ENCODE peak calls at places on chromosomes 6 and 20, in five cellular contexts. One of them, this sample, is unnamed.

GRCh38 chr6:38610050-38610619 is 29.6 kb downstream of the BTBD9 start:
- DNase-seq in trophoblast cell: no peak
- DNase-seq in H1: no peak
- DNase-seq in H9: no peak
- DNase-seq in IMR-90: no peak
- DNase-seq in this sample: no peak

GRCh38 chr20:2806351-2806701 is 5.9 kb upstream of the CPXM1 start:
- DNase-seq in trophoblast cell: no peak
- DNase-seq in H1: no peak
- DNase-seq in H9: no peak
- DNase-seq in IMR-90: no peak
- DNase-seq in this sample: no peak

GRCh38 chr20:36461600-36462439 is 79.5 kb upstream of the MYL9 start:
- DNase-seq in trophoblast cell: peak
- DNase-seq in H1: no peak
- DNase-seq in H9: peak
- DNase-seq in IMR-90: peak
- DNase-seq in this sample: peak

GRCh38 chr20:25165128-25165527 is 30.4 kb upstream of the ENTPD6 start:
- DNase-seq in trophoblast cell: no peak
- DNase-seq in H1: no peak
- DNase-seq in H9: no peak
- DNase-seq in IMR-90: no peak
- DNase-seq in this sample: no peak

GRCh38 chr6:83853968-83854501 is 875 bp downstream of the RIPPLY2 start:
- DNase-seq in trophoblast cell: no peak
- DNase-seq in H1: no peak
- DNase-seq in H9: peak
- DNase-seq in IMR-90: no peak
- DNase-seq in this sample: no peak

GRCh38 chr6:14180609-14181008 is 63.0 kb downstream of the CD83 start:
- DNase-seq in trophoblast cell: no peak
- DNase-seq in H1: no peak
- DNase-seq in H9: no peak
- DNase-seq in IMR-90: no peak
- DNase-seq in this sample: no peak

GRCh38 chr6:41051873-41052272 is 1.1 kb upstream of the APOBEC2 start:
- DNase-seq in trophoblast cell: no peak
- DNase-seq in H1: no peak
- DNase-seq in H9: no peak
- DNase-seq in IMR-90: no peak
- DNase-seq in this sample: no peak

GRCh38 chr6:37173573-37174195 is 3.7 kb downstream of the PIM1 start:
- DNase-seq in trophoblast cell: no peak
- DNase-seq in H1: no peak
- DNase-seq in H9: no peak
- DNase-seq in IMR-90: no peak
- DNase-seq in this sample: no peak

GRCh38 chr6:51028271-51028670 is 209.6 kb downstream of the TFAP2B start:
- DNase-seq in trophoblast cell: peak
- DNase-seq in H1: no peak
- DNase-seq in H9: no peak
- DNase-seq in IMR-90: no peak
- DNase-seq in this sample: no peak

GRCh38 chr6:113763883-113764282 is 93.3 kb upstream of the MARCKS start:
- DNase-seq in trophoblast cell: peak
- DNase-seq in H1: no peak
- DNase-seq in H9: no peak
- DNase-seq in IMR-90: peak
- DNase-seq in this sample: no peak

GRCh38 chr6:44921787-44922186 is 406.3 kb upstream of the RUNX2 start:
- DNase-seq in trophoblast cell: no peak
- DNase-seq in H1: no peak
- DNase-seq in H9: no peak
- DNase-seq in IMR-90: no peak
- DNase-seq in this sample: no peak

GRCh38 chr6:123393333-123393732 is 243.4 kb downstream of the TRDN start:
- DNase-seq in trophoblast cell: peak
- DNase-seq in H1: no peak
- DNase-seq in H9: no peak
- DNase-seq in IMR-90: no peak
- DNase-seq in this sample: no peak

GRCh38 chr6:133890941-133891813 is 2.3 kb downstream of the TCF21 start:
- DNase-seq in trophoblast cell: no peak
- DNase-seq in H1: no peak
- DNase-seq in H9: peak
- DNase-seq in IMR-90: peak
- DNase-seq in this sample: peak

GRCh38 chr6:36546664-36546957 is 668 bp downstream of the STK38 start:
- DNase-seq in trophoblast cell: peak
- DNase-seq in H1: no peak
- DNase-seq in H9: no peak
- DNase-seq in IMR-90: no peak
- DNase-seq in this sample: peak

GRCh38 chr20:21323640-21324039 is 20.5 kb downstream of the XRN2 start:
- DNase-seq in trophoblast cell: peak
- DNase-seq in H1: no peak
- DNase-seq in H9: no peak
- DNase-seq in IMR-90: peak
- DNase-seq in this sample: no peak

GRCh38 chr6:2738373-2738979 is 12.2 kb downstream of the MYLK4 start:
- DNase-seq in trophoblast cell: peak
- DNase-seq in H1: no peak
- DNase-seq in H9: peak
- DNase-seq in IMR-90: peak
- DNase-seq in this sample: peak

GRCh38 chr6:134111062-134111677 is 58.7 kb upstream of the SLC2A12 start:
- DNase-seq in trophoblast cell: peak
- DNase-seq in H1: no peak
- DNase-seq in H9: peak
- DNase-seq in IMR-90: peak
- DNase-seq in this sample: peak

GRCh38 chr6:116078522-116078921 is 17.8 kb upstream of the FRK start:
- DNase-seq in trophoblast cell: no peak
- DNase-seq in H1: no peak
- DNase-seq in H9: no peak
- DNase-seq in IMR-90: no peak
- DNase-seq in this sample: no peak

GRCh38 chr6:131038612-131039344 is 24.3 kb downstream of the EPB41L2 start:
- DNase-seq in trophoblast cell: no peak
- DNase-seq in H1: no peak
- DNase-seq in H9: no peak
- DNase-seq in IMR-90: peak
- DNase-seq in this sample: no peak

GRCh38 chr6:63197741-63198140 is 13.5 kb upstream of the FKBP1C start:
- DNase-seq in trophoblast cell: no peak
- DNase-seq in H1: no peak
- DNase-seq in H9: no peak
- DNase-seq in IMR-90: no peak
- DNase-seq in this sample: no peak

DNA sequence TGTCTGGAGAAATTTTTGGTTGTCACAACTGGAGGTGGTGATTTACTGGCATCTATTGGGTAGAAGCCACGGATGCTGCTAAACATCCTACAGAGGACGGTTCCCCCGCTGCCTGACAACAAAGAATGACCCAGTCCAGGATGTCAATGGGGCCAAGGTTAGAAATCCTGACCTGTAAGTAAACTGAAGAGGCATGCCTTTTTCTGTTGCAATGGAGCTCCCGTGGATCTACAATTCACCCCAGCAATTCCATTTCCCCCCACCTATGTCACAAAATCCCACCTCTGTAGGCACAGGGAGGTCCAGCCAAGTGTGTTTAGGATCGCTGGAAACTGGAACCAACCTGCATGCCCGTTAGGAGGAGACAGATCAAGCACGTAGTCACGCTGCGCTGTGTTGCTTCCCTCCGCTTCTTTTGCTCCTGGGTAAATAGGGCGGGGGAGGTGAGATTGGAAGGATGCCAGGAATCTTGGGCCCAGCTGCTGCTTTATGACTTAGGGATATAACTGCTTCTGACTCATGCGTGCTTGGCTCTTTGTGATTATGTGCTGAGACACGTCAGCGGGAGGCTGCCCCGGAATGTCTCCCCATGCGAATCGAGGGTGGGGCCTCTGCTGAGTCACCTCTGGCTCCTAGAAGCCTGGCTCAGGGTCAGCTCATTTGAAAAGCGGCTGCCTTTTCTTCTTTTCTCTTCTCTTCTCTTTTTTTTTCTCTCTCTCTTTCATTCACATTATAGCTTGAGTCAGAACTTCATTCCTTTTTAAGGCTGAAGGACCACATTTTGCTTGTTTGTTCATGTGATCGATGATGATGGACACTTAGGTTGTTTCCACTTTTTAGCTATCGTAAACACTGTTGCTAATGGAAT is 12.4 kb upstream of the PEDS1 start:
- DNase-seq in trophoblast cell: peak
- DNase-seq in H1: peak
- DNase-seq in H9: peak
- DNase-seq in IMR-90: peak
- DNase-seq in this sample: peak
- H4K8ac ChIP-seq in trophoblast cell: peak
- H4K8ac ChIP-seq in H1: no peak
- H4K8ac ChIP-seq in H9: no peak
- H4K8ac ChIP-seq in IMR-90: peak
- H4K8ac ChIP-seq in this sample: no peak

DNA sequence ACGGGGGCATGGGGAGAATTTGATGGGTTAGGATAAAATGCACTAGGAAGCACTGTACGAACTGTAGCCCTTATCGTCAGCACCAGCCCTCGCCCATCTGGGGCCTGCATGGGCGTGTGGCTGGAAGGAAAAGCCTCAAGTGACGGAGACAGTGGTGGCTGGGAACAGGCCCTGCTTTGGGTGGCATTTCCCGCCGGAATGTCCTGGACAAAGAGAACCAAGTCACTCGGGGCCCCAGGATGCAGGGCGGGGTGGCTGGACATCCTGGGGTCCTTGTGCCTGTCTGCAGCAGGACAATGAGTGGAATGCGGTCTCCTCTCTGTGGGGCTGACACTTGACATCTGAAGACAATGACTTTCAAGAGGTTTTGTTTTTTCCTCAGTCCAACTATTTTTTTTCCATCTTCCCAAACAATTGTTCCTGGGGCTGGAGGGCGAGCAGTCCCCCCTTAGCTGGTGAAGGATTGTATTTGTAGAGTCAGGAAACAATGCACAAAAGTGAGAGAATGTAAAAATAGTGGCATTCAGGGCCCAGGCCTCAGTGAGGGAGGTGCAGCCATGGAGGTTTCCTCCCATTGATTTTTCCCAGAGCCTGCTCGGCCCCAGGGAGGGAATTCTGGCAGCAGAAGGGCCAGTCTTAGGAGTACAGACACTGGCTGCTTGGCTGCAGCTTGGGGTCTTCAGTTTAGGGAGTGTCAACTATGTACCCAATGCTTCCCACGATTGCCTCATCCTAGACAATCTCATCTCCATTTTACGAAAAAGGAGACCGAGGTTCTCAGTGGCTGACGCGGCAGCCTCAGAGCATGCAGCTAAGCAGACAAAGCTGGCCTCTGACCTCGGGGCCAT is 64.4 kb downstream of the PREX1 start:
- DNase-seq in trophoblast cell: no peak
- DNase-seq in H1: no peak
- DNase-seq in H9: no peak
- DNase-seq in IMR-90: no peak
- DNase-seq in this sample: peak
- H3K23ac ChIP-seq in trophoblast cell: no peak
- H3K23ac ChIP-seq in H1: no peak
- H3K23ac ChIP-seq in H9: no peak
- H3K23ac ChIP-seq in IMR-90: no peak
- H3K23ac ChIP-seq in this sample: no peak

DNA sequence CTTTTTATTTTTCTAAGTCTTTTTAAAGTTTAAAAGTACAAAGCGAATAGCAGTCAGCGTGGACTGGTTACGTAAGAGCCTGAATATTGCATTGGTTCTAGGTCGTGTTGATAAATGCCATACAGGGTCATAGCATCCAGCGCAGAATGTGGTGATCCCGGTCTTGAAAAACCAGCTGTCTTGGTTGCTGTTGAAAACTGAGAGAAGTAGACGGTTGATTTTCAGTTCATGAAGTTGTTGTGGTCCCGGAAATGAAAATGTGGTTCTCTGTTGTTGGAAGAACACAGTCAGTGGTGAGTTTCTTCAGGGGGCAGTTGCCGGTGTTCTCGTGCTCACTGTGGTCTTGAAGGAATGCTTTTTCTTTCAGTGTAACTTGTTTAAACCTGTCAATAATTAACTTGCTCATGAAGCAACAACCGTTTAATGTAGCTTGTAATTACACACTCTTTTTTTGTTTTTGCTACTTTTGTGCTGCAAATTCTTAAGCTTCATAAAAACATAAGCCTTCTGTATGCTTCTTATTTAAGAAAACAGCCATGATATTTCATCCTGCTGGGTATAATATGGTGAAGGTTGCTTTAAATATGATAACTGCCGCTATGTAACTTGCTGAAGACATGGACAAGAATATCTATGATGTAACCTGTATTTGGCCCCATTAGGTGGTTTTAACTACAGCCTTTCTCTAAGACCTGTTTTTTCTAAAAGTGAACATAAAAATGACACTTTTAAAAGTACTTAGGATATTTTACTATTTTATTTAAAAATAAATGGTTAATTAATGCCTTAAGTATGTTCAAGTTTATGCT is 64.8 kb upstream of the KIF25 start:
- DNase-seq in trophoblast cell: peak
- DNase-seq in H1: no peak
- DNase-seq in H9: no peak
- DNase-seq in IMR-90: no peak
- DNase-seq in this sample: no peak
- H2BK5ac ChIP-seq in trophoblast cell: peak
- H2BK5ac ChIP-seq in H1: no peak
- H2BK5ac ChIP-seq in H9: no peak
- H2BK5ac ChIP-seq in IMR-90: no peak
- H2BK5ac ChIP-seq in this sample: no peak

GRCh38 chr20:39640147-39640546 is 678.0 kb downstream of the DHX35 start:
- DNase-seq in trophoblast cell: no peak
- DNase-seq in H1: no peak
- DNase-seq in H9: no peak
- DNase-seq in IMR-90: no peak
- DNase-seq in this sample: no peak

GRCh38 chr20:39638671-39639070 is 676.5 kb downstream of the DHX35 start:
- DNase-seq in trophoblast cell: no peak
- DNase-seq in H1: no peak
- DNase-seq in H9: no peak
- DNase-seq in IMR-90: no peak
- DNase-seq in this sample: no peak

GRCh38 chr20:39645130-39645529 is 683.0 kb downstream of the DHX35 start:
- DNase-seq in trophoblast cell: no peak
- DNase-seq in H1: no peak
- DNase-seq in H9: no peak
- DNase-seq in IMR-90: no peak
- DNase-seq in this sample: peak

GRCh38 chr20:39643292-39643691 is 681.1 kb downstream of the DHX35 start:
- DNase-seq in trophoblast cell: no peak
- DNase-seq in H1: no peak
- DNase-seq in H9: no peak
- DNase-seq in IMR-90: no peak
- DNase-seq in this sample: no peak

DNA sequence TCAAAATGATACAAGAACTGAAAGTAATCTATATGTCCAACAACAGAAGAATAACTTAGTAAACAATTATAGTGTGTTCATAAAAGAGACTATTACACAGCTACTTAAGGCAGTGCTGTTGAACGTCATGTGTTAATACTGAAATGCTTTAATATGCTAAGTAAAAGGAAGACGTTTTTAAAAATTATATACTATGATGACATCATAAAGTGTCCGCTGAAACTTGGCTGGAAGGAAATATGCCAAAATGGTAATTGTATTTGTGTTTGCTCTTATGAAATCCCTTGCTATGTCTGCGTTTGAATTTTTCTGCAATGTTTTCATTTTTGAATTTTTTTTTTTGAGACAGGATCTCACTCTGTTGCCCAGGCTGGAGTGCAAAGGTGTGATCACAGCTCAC is 679.3 kb downstream of the DHX35 start:
- DNase-seq in trophoblast cell: no peak
- DNase-seq in H1: no peak
- DNase-seq in H9: no peak
- DNase-seq in IMR-90: no peak
- DNase-seq in this sample: no peak
- H4K8ac ChIP-seq in trophoblast cell: no peak
- H4K8ac ChIP-seq in H1: no peak
- H4K8ac ChIP-seq in H9: no peak
- H4K8ac ChIP-seq in IMR-90: no peak
- H4K8ac ChIP-seq in this sample: no peak

This sample was measured in neuronal stem cell.